ENCODE peak calls at places on chromosome 7, in six cellular contexts. One of them, this sample, is unnamed.

GRCh38 chr7:105691029-105691691 is 109.9 kb upstream of the EFCAB10 start:
- DNase-seq in stimulated activated CD4-positive, alpha-beta T cell treated with anti-CD3 and anti-CD28 coated beads, Interleukin-15, amount 100 ng/mL, for 1 hour: no peak
- DNase-seq in Kasumi-1: no peak
- DNase-seq in nucleus accumbens: no peak
- DNase-seq in B cell: peak; percentile 37
- DNase-seq in mesothelial cell of epicardium: no peak
- DNase-seq in this sample: no peak

GRCh38 chr7:47482013-47482761 is 99.7 kb downstream of the TNS3 start:
- DNase-seq in stimulated activated CD4-positive, alpha-beta T cell treated with anti-CD3 and anti-CD28 coated beads, Interleukin-15, amount 100 ng/mL, for 1 hour: no peak
- DNase-seq in Kasumi-1: peak; percentile 7
- DNase-seq in B cell: no peak
- DNase-seq in mesothelial cell of epicardium: no peak
- DNase-seq in nucleus accumbens: no peak
- DNase-seq in this sample: no peak

GRCh38 chr7:50251765-50252164 is 52.8 kb upstream of the IKZF1 start:
- DNase-seq in stimulated activated CD4-positive, alpha-beta T cell treated with anti-CD3 and anti-CD28 coated beads, Interleukin-15, amount 100 ng/mL, for 1 hour: no peak
- DNase-seq in Kasumi-1: no peak
- DNase-seq in B cell: no peak
- DNase-seq in mesothelial cell of epicardium: no peak
- DNase-seq in nucleus accumbens: no peak
- DNase-seq in this sample: no peak

GRCh38 chr7:94561841-94562514 is 52.4 kb downstream of the CASD1 start:
- DNase-seq in Kasumi-1: no peak
- DNase-seq in nucleus accumbens: no peak
- DNase-seq in stimulated activated CD4-positive, alpha-beta T cell treated with anti-CD3 and anti-CD28 coated beads, Interleukin-15, amount 100 ng/mL, for 1 hour: no peak
- DNase-seq in B cell: no peak
- DNase-seq in mesothelial cell of epicardium: no peak
- DNase-seq in this sample: no peak

GRCh38 chr7:80231719-80232118 is 97.1 kb downstream of the GNAI1 start:
- DNase-seq in Kasumi-1: no peak
- DNase-seq in stimulated activated CD4-positive, alpha-beta T cell treated with anti-CD3 and anti-CD28 coated beads, Interleukin-15, amount 100 ng/mL, for 1 hour: no peak
- DNase-seq in B cell: no peak
- DNase-seq in nucleus accumbens: no peak
- DNase-seq in mesothelial cell of epicardium: no peak
- DNase-seq in this sample: no peak

GRCh38 chr7:104267701-104268368 is 60.0 kb upstream of the ORC5 start:
- DNase-seq in mesothelial cell of epicardium: no peak
- DNase-seq in nucleus accumbens: no peak
- DNase-seq in B cell: no peak
- DNase-seq in Kasumi-1: peak; percentile 40
- DNase-seq in stimulated activated CD4-positive, alpha-beta T cell treated with anti-CD3 and anti-CD28 coated beads, Interleukin-15, amount 100 ng/mL, for 1 hour: no peak
- DNase-seq in this sample: no peak

GRCh38 chr7:112018305-112019030 is 187.7 kb downstream of the DOCK4 start:
- DNase-seq in B cell: no peak
- DNase-seq in mesothelial cell of epicardium: no peak
- DNase-seq in stimulated activated CD4-positive, alpha-beta T cell treated with anti-CD3 and anti-CD28 coated beads, Interleukin-15, amount 100 ng/mL, for 1 hour: no peak
- DNase-seq in nucleus accumbens: no peak
- DNase-seq in Kasumi-1: no peak
- DNase-seq in this sample: no peak

GRCh38 chr7:32093415-32094408 is 23.5 kb upstream of the PDE1C start:
- DNase-seq in nucleus accumbens: no peak
- DNase-seq in Kasumi-1: no peak
- DNase-seq in stimulated activated CD4-positive, alpha-beta T cell treated with anti-CD3 and anti-CD28 coated beads, Interleukin-15, amount 100 ng/mL, for 1 hour: no peak
- DNase-seq in B cell: no peak
- DNase-seq in mesothelial cell of epicardium: no peak
- DNase-seq in this sample: peak; percentile 94

GRCh38 chr7:33792547-33793105 is 112.7 kb upstream of the BMPER start:
- DNase-seq in B cell: no peak
- DNase-seq in stimulated activated CD4-positive, alpha-beta T cell treated with anti-CD3 and anti-CD28 coated beads, Interleukin-15, amount 100 ng/mL, for 1 hour: no peak
- DNase-seq in mesothelial cell of epicardium: no peak
- DNase-seq in Kasumi-1: no peak
- DNase-seq in nucleus accumbens: no peak
- DNase-seq in this sample: no peak

GRCh38 chr7:105278973-105279687 is 109.6 kb downstream of the SRPK2 start:
- DNase-seq in Kasumi-1: no peak
- DNase-seq in B cell: no peak
- DNase-seq in stimulated activated CD4-positive, alpha-beta T cell treated with anti-CD3 and anti-CD28 coated beads, Interleukin-15, amount 100 ng/mL, for 1 hour: no peak
- DNase-seq in mesothelial cell of epicardium: no peak
- DNase-seq in nucleus accumbens: peak; percentile 2
- DNase-seq in this sample: no peak

GRCh38 chr7:130270947-130271790 is 4.5 kb downstream of the CPA2 start:
- DNase-seq in Kasumi-1: no peak
- DNase-seq in mesothelial cell of epicardium: no peak
- DNase-seq in B cell: no peak
- DNase-seq in nucleus accumbens: no peak
- DNase-seq in stimulated activated CD4-positive, alpha-beta T cell treated with anti-CD3 and anti-CD28 coated beads, Interleukin-15, amount 100 ng/mL, for 1 hour: no peak
- DNase-seq in this sample: no peak

GRCh38 chr7:26663905-26664673 is 200.3 kb downstream of the SKAP2 start:
- DNase-seq in Kasumi-1: no peak
- DNase-seq in mesothelial cell of epicardium: no peak
- DNase-seq in B cell: no peak
- DNase-seq in nucleus accumbens: no peak
- DNase-seq in stimulated activated CD4-positive, alpha-beta T cell treated with anti-CD3 and anti-CD28 coated beads, Interleukin-15, amount 100 ng/mL, for 1 hour: no peak
- DNase-seq in this sample: no peak

GRCh38 chr7:69309601-69310000 is 288.7 kb upstream of the AUTS2 start:
- DNase-seq in mesothelial cell of epicardium: no peak
- DNase-seq in Kasumi-1: no peak
- DNase-seq in stimulated activated CD4-positive, alpha-beta T cell treated with anti-CD3 and anti-CD28 coated beads, Interleukin-15, amount 100 ng/mL, for 1 hour: no peak
- DNase-seq in B cell: no peak
- DNase-seq in nucleus accumbens: no peak
- DNase-seq in this sample: no peak

GRCh38 chr7:102085223-102085772 is 201.4 kb upstream of the SH2B2 start:
- DNase-seq in mesothelial cell of epicardium: no peak
- DNase-seq in Kasumi-1: peak; percentile 1
- DNase-seq in B cell: no peak
- DNase-seq in nucleus accumbens: no peak
- DNase-seq in stimulated activated CD4-positive, alpha-beta T cell treated with anti-CD3 and anti-CD28 coated beads, Interleukin-15, amount 100 ng/mL, for 1 hour: no peak
- DNase-seq in this sample: no peak

GRCh38 chr7:31340603-31341002 is at the start of gene NEUROD6:
- DNase-seq in stimulated activated CD4-positive, alpha-beta T cell treated with anti-CD3 and anti-CD28 coated beads, Interleukin-15, amount 100 ng/mL, for 1 hour: no peak
- DNase-seq in nucleus accumbens: no peak
- DNase-seq in B cell: no peak
- DNase-seq in Kasumi-1: no peak
- DNase-seq in mesothelial cell of epicardium: no peak
- DNase-seq in this sample: no peak

GRCh38 chr7:129851174-129851573 is 101.6 kb downstream of the UBE2H start:
- DNase-seq in stimulated activated CD4-positive, alpha-beta T cell treated with anti-CD3 and anti-CD28 coated beads, Interleukin-15, amount 100 ng/mL, for 1 hour: no peak
- DNase-seq in B cell: no peak
- DNase-seq in Kasumi-1: no peak
- DNase-seq in mesothelial cell of epicardium: no peak
- DNase-seq in nucleus accumbens: no peak
- DNase-seq in this sample: no peak

GRCh38 chr7:74479961-74480829 is 26.5 kb downstream of the GTF2IRD1 start:
- DNase-seq in nucleus accumbens: peak; percentile 84
- DNase-seq in mesothelial cell of epicardium: peak; percentile 76
- DNase-seq in Kasumi-1: no peak
- DNase-seq in B cell: no peak
- DNase-seq in stimulated activated CD4-positive, alpha-beta T cell treated with anti-CD3 and anti-CD28 coated beads, Interleukin-15, amount 100 ng/mL, for 1 hour: no peak
- DNase-seq in this sample: no peak

GRCh38 chr7:105876964-105877601 is 684 bp upstream of the ATXN7L1 start:
- DNase-seq in mesothelial cell of epicardium: peak; percentile 61
- DNase-seq in Kasumi-1: no peak
- DNase-seq in nucleus accumbens: peak; percentile 57
- DNase-seq in stimulated activated CD4-positive, alpha-beta T cell treated with anti-CD3 and anti-CD28 coated beads, Interleukin-15, amount 100 ng/mL, for 1 hour: no peak
- DNase-seq in B cell: peak; percentile 31
- DNase-seq in this sample: no peak

GRCh38 chr7:1811850-1812692 is 142.0 kb downstream of the ELFN1 start:
- DNase-seq in stimulated activated CD4-positive, alpha-beta T cell treated with anti-CD3 and anti-CD28 coated beads, Interleukin-15, amount 100 ng/mL, for 1 hour: no peak
- DNase-seq in nucleus accumbens: no peak
- DNase-seq in B cell: peak; percentile 72
- DNase-seq in mesothelial cell of epicardium: peak; percentile 36
- DNase-seq in Kasumi-1: no peak
- DNase-seq in this sample: peak; percentile 23

GRCh38 chr7:157136372-157136771 is 2.4 kb upstream of the UBE3C start:
- DNase-seq in B cell: no peak
- DNase-seq in stimulated activated CD4-positive, alpha-beta T cell treated with anti-CD3 and anti-CD28 coated beads, Interleukin-15, amount 100 ng/mL, for 1 hour: no peak
- DNase-seq in Kasumi-1: peak; percentile 71
- DNase-seq in mesothelial cell of epicardium: no peak
- DNase-seq in nucleus accumbens: no peak
- DNase-seq in this sample: no peak

GRCh38 chr7:130272456-130273080 is 5.9 kb downstream of the CPA2 start:
- DNase-seq in mesothelial cell of epicardium: peak; percentile 43
- DNase-seq in nucleus accumbens: no peak
- DNase-seq in stimulated activated CD4-positive, alpha-beta T cell treated with anti-CD3 and anti-CD28 coated beads, Interleukin-15, amount 100 ng/mL, for 1 hour: no peak
- DNase-seq in Kasumi-1: no peak
- DNase-seq in B cell: no peak
- DNase-seq in this sample: no peak

GRCh38 chr7:20165146-20165510 is 52.1 kb downstream of the MACC1 start:
- DNase-seq in mesothelial cell of epicardium: no peak
- DNase-seq in Kasumi-1: no peak
- DNase-seq in B cell: no peak
- DNase-seq in nucleus accumbens: no peak
- DNase-seq in stimulated activated CD4-positive, alpha-beta T cell treated with anti-CD3 and anti-CD28 coated beads, Interleukin-15, amount 100 ng/mL, for 1 hour: no peak
- DNase-seq in this sample: no peak

GRCh38 chr7:99876491-99876890 is 342 bp downstream of the OR2AE1 start:
- DNase-seq in stimulated activated CD4-positive, alpha-beta T cell treated with anti-CD3 and anti-CD28 coated beads, Interleukin-15, amount 100 ng/mL, for 1 hour: no peak
- DNase-seq in nucleus accumbens: no peak
- DNase-seq in mesothelial cell of epicardium: no peak
- DNase-seq in B cell: no peak
- DNase-seq in Kasumi-1: peak; percentile 14
- DNase-seq in this sample: no peak

GRCh38 chr7:107614425-107614824 is 34.4 kb downstream of the BCAP29 start:
- DNase-seq in nucleus accumbens: no peak
- DNase-seq in Kasumi-1: no peak
- DNase-seq in mesothelial cell of epicardium: no peak
- DNase-seq in stimulated activated CD4-positive, alpha-beta T cell treated with anti-CD3 and anti-CD28 coated beads, Interleukin-15, amount 100 ng/mL, for 1 hour: no peak
- DNase-seq in B cell: no peak
- DNase-seq in this sample: no peak

GRCh38 chr7:105691692-105692564 is 110.6 kb upstream of the EFCAB10 start:
- DNase-seq in nucleus accumbens: peak; percentile 32
- DNase-seq in Kasumi-1: no peak
- DNase-seq in stimulated activated CD4-positive, alpha-beta T cell treated with anti-CD3 and anti-CD28 coated beads, Interleukin-15, amount 100 ng/mL, for 1 hour: no peak
- DNase-seq in mesothelial cell of epicardium: peak; percentile 42
- DNase-seq in B cell: peak; percentile 77
- DNase-seq in this sample: peak; percentile 77

This sample was measured in breast epithelium.